ENCODE peak calls at places on chromosomes 11 and 22, in six cellular contexts. C, R, O, T, X and W are unnamed samples.

GRCh38 chr11:75703709-75704237 is 13.9 kb upstream of the MOGAT2 start:
- DNase-seq in T (no peak), X (no peak), C (no peak), O (no peak), R (no peak), W (no peak)

GRCh38 chr11:84721561-84721961 is 905.6 kb downstream of the DLG2 start:
- DNase-seq in C (no peak), T (no peak), O (no peak), X (no peak), R (peak; percentile 17), W (no peak)

GRCh38 chr11:39807904-39808303 is 1651.5 kb downstream of the LRRC4C start:
- DNase-seq in X (no peak), C (no peak), T (no peak), R (no peak), O (no peak), W (no peak)

GRCh38 chr11:67468835-67469811 is at the start of gene TMEM134:
- DNase-seq in R (peak; percentile 92), X (peak; percentile 95), C (peak; percentile 97), T (peak; percentile 65), O (peak; percentile 90), W (peak; percentile 96)

GRCh38 chr11:69443138-69443967 is 38.1 kb upstream of the LINC01488 start:
- DNase-seq in O (peak; percentile 84), X (peak; percentile 94), T (peak; percentile 81), R (peak; percentile 94), C (peak; percentile 94), W (peak; percentile 99)

GRCh38 chr11:63919267-63920125 is 2.5 kb upstream of the RCOR2 start:
- DNase-seq in T (no peak), X (peak; percentile 96), R (peak; percentile 80), O (peak; percentile 26), C (no peak), W (no peak)

GRCh38 chr11:112396092-112396491 is 135.4 kb upstream of the PLET1 start:
- DNase-seq in R (no peak), C (no peak), O (no peak), X (no peak), T (no peak), W (no peak)

GRCh38 chr11:71393283-71393682 is 54.9 kb downstream of the DHCR7 start:
- DNase-seq in R (no peak), O (no peak), T (no peak), C (no peak), X (no peak), W (no peak)

GRCh38 chr11:124798991-124799383 is 1.2 kb downstream of the MSANTD2 start:
- DNase-seq in X (peak; percentile 56), R (peak; percentile 33), O (peak; percentile 72), T (peak; percentile 46), C (no peak), W (peak; percentile 38)

GRCh38 chr22:39773976-39774539 is 119.5 kb downstream of the ENTHD1 start:
- DNase-seq in R (peak; percentile 26), T (no peak), C (no peak), O (no peak), X (no peak), W (no peak)

GRCh38 chr11:72069787-72070251 is 10.5 kb downstream of the NUMA1 start:
- DNase-seq in O (peak; percentile 88), X (peak; percentile 15), R (peak; percentile 87), T (peak; percentile 37), C (peak; percentile 89), W (peak; percentile 55)

GRCh38 chr11:102346748-102347525 is at the start of gene BIRC2:
- DNase-seq in T (peak; percentile 84), X (peak; percentile 96), C (peak; percentile 97), R (peak; percentile 96), O (peak; percentile 92), W (peak; percentile 100)

GRCh38 chr11:113163291-113164030 is 150.9 kb upstream of the TTC12 start:
- DNase-seq in T (no peak), C (no peak), O (peak; percentile 3), R (no peak), X (no peak), W (no peak)

GRCh38 chr22:42324991-42325710 is 54.7 kb upstream of the TCF20 start:
- DNase-seq in R (peak; percentile 81), C (no peak), T (no peak), O (no peak), X (no peak), W (no peak)

GRCh38 chr11:118851970-118852369 is 31.7 kb upstream of the CXCR5 start:
- DNase-seq in R (no peak), O (no peak), X (no peak), T (no peak), C (no peak), W (no peak)

GRCh38 chr11:1352696-1353382 is 36.9 kb upstream of the BRSK2 start:
- DNase-seq in O (no peak), C (peak; percentile 8), X (no peak), R (no peak), T (no peak), W (no peak)

GRCh38 chr11:130648601-130649000 is 200.2 kb downstream of the ADAMTS15 start:
- DNase-seq in O (no peak), T (no peak), C (no peak), X (no peak), R (no peak), W (no peak)

GRCh38 chr11:72639475-72640375 is 34.5 kb downstream of the PDE2A start:
- DNase-seq in X (no peak), O (no peak), T (no peak), R (no peak), C (no peak), W (no peak)

GRCh38 chr11:34840736-34841386 is 75.3 kb downstream of the APIP start:
- DNase-seq in X (peak; percentile 78), R (peak; percentile 57), C (no peak), T (no peak), O (no peak), W (peak; percentile 33)

GRCh38 chr22:27868738-27869282 is 50.2 kb downstream of the PITPNB start:
- DNase-seq in R (no peak), O (no peak), T (no peak), X (no peak), C (no peak), W (no peak)
- H3K4me1 ChIP-seq in R (peaks cover 5% of the 10 kb centered on the region), O (peaks cover 18% of the 10 kb centered on the region), T (peaks cover 27% of the 10 kb centered on the region), X (no peaks in the 10 kb centered on the region), C (peaks cover 22% of the 10 kb centered on the region), W (peaks cover 52% of the 10 kb centered on the region)

GRCh38 chr22:43831561-43832392 is 19.7 kb upstream of the EFCAB6 start:
- DNase-seq in C (peak; percentile 59), T (no peak), O (no peak), X (no peak), R (no peak), W (no peak)

GRCh38 chr22:43835736-43836135 is 23.6 kb upstream of the EFCAB6 start:
- DNase-seq in R (no peak), C (no peak), O (no peak), T (no peak), X (no peak), W (no peak)

GRCh38 chr22:43835166-43835565 is 23.1 kb upstream of the EFCAB6 start:
- DNase-seq in C (no peak), R (no peak), X (no peak), T (no peak), O (no peak), W (no peak)

GRCh38 chr22:43832393-43833265 is 20.5 kb upstream of the EFCAB6 start:
- DNase-seq in X (no peak), C (peak; percentile 46), T (no peak), O (no peak), R (no peak), W (no peak)

DNA sequence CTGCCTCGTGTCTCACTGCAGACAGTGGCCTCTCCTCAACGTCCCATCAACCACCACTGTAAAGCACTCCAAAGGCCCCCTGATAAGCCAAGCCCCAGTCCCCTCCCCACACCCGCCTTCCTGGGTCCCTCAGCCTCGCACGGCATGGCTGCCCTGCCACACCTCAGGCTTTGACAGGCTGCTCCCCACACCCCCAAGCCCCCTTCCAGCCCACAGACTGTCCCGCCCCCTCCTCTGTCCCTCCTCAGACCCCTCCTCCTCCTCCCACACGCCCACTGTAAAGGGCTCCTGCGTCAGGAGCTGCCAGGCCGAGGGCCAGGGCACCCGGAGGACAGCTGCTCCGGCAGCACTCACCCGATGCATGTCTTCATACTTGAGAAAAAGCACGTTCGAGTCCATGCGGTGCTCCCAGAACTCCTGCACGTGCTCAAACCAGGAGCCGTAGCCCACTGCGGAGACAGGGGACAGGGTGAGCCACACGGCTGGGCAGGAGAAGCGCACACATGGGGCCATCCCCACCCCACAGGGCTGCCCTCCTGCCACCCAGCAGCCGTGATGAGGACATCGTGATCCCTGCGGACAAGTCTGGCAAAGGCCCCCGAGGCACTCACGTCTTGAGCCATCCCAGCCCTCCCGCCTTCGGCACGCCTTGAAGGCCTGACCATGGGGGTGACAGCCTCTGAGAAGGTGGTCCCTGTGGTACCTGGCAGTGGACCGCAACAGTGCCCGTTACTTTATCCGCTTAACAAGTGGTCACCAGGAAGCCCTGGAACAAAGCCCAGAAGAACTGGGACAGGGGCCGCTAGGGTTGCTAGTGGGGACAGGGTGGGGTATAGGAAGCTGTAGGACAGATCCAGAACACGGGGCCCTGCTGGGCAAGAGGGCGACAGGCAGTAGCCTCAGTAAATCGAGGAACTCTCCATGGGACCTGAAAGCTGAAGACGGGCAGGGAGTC is 21.5 kb upstream of the EFCAB6 start:
- DNase-seq in X (no peak), O (no peak), T (no peak), R (no peak), C (peak; percentile 58), W (no peak)
- TF ChIP-seq CTCF in X (no peak), O (no peak), T (no peak), R (no peak), C (no peak), W (no peak)

GRCh38 chr22:26612652-26613051 is 5.2 kb downstream of the CRYBB1 start:
- DNase-seq in O (no peak), R (no peak), T (no peak), X (no peak), C (no peak), W (no peak)
- H3K27me3 ChIP-seq in O (no peaks in the 10 kb centered on the region), R (no peaks in the 10 kb centered on the region), T (peaks cover 27% of the 10 kb centered on the region), X (peaks cover 34% of the 10 kb centered on the region), C (no peaks in the 10 kb centered on the region), W (no peaks in the 10 kb centered on the region)

GRCh38 chr11:61833926-61834277 is 5.8 kb downstream of the FADS2 start:
- DNase-seq in R (no peak), X (peak; percentile 56), O (no peak), T (no peak), C (no peak), W (no peak)

GRCh38 chr11:61834278-61835004 is 6.3 kb downstream of the FADS2 start:
- DNase-seq in O (peak; percentile 90), R (peak; percentile 36), C (no peak), T (peak; percentile 28), X (peak; percentile 80), W (no peak)

GRCh38 chr11:61832207-61832606 is 4.1 kb downstream of the FADS2 start:
- DNase-seq in X (no peak), O (no peak), R (no peak), C (no peak), T (no peak), W (no peak)

GRCh38 chr11:61832758-61833157 is 4.7 kb downstream of the FADS2 start:
- DNase-seq in O (no peak), X (no peak), T (no peak), C (no peak), R (no peak), W (no peak)

DNA sequence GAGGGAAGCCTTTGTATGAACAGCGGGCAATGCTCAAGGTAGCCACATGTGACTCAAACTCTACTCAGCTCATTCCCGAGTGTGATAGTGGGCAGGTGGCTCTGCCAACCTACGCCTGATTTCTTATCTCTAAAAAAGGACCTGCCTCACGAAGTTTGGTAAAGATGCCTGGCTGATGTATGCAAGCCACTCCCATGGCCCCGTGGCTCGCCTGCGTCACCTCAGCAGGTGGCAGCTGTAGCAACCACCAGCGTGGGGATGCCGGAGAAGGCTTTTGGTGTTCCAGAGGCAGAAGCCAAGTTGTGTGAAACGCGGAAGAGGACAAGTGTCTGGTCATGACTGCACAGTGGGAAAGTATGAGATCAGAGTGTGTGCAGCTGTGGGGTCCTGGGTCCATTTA is 5.4 kb downstream of the FADS2 start:
- DNase-seq in R (no peak), X (no peak), C (no peak), O (no peak), T (no peak), W (no peak)
- H3K4me1 ChIP-seq in R (no peaks in the 10 kb centered on the region), X (peaks cover 64% of the 10 kb centered on the region), C (peaks cover 28% of the 10 kb centered on the region), O (peaks cover 22% of the 10 kb centered on the region), T (peaks cover 7% of the 10 kb centered on the region), W (peaks cover 15% of the 10 kb centered on the region)